ENCODE peak calls at places on chromosomes 11 and 22, in nine cellular contexts. L is BJ, I is pancreas, U is fibroblast of lung, N is adrenal gland, C is astrocyte of the spinal cord, S is Peyer's patch, R is MM.1S, X is IMR-90. T is an unnamed sample.

GRCh38 chr11:61268588-61269250 is 26.4 kb downstream of the VWCE start:
- DNase-seq in U (no peak), S (no peak), I (no peak), L (no peak), R (no peak), N (no peak), X (no peak), C (no peak), T (no peak)

GRCh38 chr11:36105743-36106581 is 162.1 kb downstream of the LDLRAD3 start:
- DNase-seq in C (no peak), S (no peak), R (no peak), N (no peak), U (no peak), I (no peak), L (no peak), X (no peak), T (no peak)

GRCh38 chr22:19407649-19408606 is 23.6 kb downstream of the HIRA start:
- DNase-seq in C (no peak), L (no peak), R (no peak), X (peak; percentile 29), U (no peak), N (peak; percentile 82), S (no peak), I (peak; percentile 55), T (no peak)

GRCh38 chr11:37712246-37712645 is 1114.2 kb upstream of the RAG2 start:
- DNase-seq in S (no peak), U (peak; percentile 6), C (peak; percentile 25), R (peak; percentile 24), L (no peak), N (no peak), X (peak; percentile 6), I (no peak), T (no peak)

GRCh38 chr11:12213920-12214319 is 103.5 kb downstream of the MICAL2 start:
- DNase-seq in C (no peak), N (no peak), S (no peak), U (peak; percentile 68), I (no peak), L (peak; percentile 46), R (no peak), X (peak; percentile 86), T (no peak)

GRCh38 chr11:11253995-11254394 is 99.1 kb downstream of the CSNK2A3 start:
- DNase-seq in C (no peak), U (no peak), L (no peak), S (no peak), I (no peak), R (no peak), X (no peak), N (no peak), T (no peak)

GRCh38 chr11:76605338-76606074 is 65.0 kb downstream of the LRRC32 start:
- DNase-seq in N (peak; percentile 47), R (no peak), X (no peak), I (no peak), U (no peak), L (no peak), S (peak; percentile 64), C (no peak), T (no peak)

GRCh38 chr11:108880510-108880909 is 215.6 kb downstream of the DDX10 start:
- DNase-seq in L (no peak), I (no peak), U (no peak), S (no peak), X (peak; percentile 31), R (no peak), N (no peak), C (no peak), T (no peak)

GRCh38 chr11:60840711-60841430 is 1.0 kb upstream of the CCDC86 start:
- DNase-seq in N (peak; percentile 69), S (peak; percentile 55), U (peak; percentile 94), I (no peak), L (peak; percentile 72), X (peak; percentile 94), C (peak; percentile 99), R (peak; percentile 78), T (no peak)

GRCh38 chr11:29159552-29160465 is 857.0 kb downstream of the KCNA4 start:
- DNase-seq in N (peak; percentile 61), S (peak; percentile 47), U (peak; percentile 64), X (peak; percentile 90), L (no peak), C (peak; percentile 85), R (peak; percentile 60), I (peak; percentile 9), T (peak; percentile 34)

GRCh38 chr11:69361048-69361447 is 67.1 kb downstream of the MYEOV start:
- DNase-seq in C (no peak), X (no peak), S (no peak), L (no peak), R (no peak), I (no peak), U (no peak), N (peak; percentile 31), T (no peak)

GRCh38 chr22:37328017-37328416 is 45.7 kb downstream of the CYTH4 start:
- DNase-seq in C (peak; percentile 79), N (no peak), U (peak; percentile 47), I (no peak), S (no peak), L (peak; percentile 83), R (no peak), X (peak; percentile 93), T (no peak)

GRCh38 chr11:89416961-89417360 is 74.2 kb downstream of the NOX4 start:
- DNase-seq in U (no peak), C (no peak), S (no peak), N (no peak), R (no peak), X (no peak), I (no peak), L (no peak), T (no peak)

GRCh38 chr11:1753426-1754305 is 3.3 kb upstream of the IFITM10 start:
- DNase-seq in S (no peak), L (no peak), C (no peak), X (no peak), N (no peak), I (no peak), U (no peak), R (no peak), T (no peak)

GRCh38 chr22:28799834-28800307 is 498 bp downstream of the XBP1 start:
- DNase-seq in X (peak; percentile 54), R (peak; percentile 33), N (peak; percentile 86), U (peak; percentile 65), I (peak; percentile 51), C (peak; percentile 63), L (peak; percentile 1), S (peak; percentile 77), T (peak; percentile 13)

DNA sequence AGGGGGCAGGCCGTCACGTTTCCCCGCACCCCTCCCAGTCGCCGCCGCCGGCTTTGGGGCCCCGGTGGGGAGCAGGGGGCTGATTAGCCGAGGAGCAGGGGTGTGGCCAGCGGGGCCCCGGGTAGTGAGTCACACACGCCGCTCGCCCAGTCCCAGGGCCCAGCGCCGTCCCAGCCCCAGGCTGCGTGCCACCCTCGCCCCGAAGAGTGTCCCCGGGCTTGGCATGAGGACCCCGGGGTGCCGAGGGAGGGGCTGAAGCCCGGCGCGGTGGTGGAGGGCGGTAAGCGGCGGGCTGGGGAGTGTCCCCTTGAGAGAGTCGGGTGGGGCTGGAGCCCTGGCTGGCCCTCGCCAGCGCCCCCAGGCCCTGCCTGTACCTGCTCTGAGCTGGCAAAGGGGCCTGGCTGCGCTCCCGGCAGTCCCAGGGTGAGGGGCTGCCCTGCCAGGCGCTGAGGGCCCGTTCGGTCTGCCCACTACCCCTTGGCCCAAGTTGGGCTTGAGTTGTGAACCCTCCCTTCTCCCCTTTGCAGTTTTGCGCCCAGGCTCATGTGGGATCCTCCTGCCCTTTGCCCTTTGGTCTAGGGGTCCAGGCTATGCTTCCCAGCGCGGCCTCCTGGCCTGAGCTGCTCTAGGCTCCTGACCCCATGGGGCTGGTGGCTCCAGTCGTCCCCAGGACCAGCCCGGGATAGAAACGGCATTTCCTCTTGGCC is 34.6 kb downstream of the PRDM11 start:
- DNase-seq in I (peak; percentile 71), L (no peak), R (no peak), X (peak; percentile 41), U (peak; percentile 65), C (peak; percentile 35), N (peak; percentile 81), S (peak; percentile 78), T (peak; percentile 38)
- TF ChIP-seq CTCF in I (no peak), L (peak; percentile 4), R (no peak), X (no peak), U (no peak), C (no peak), N (no peak), S (no peak), T (peak; percentile 11)

GRCh38 chr11:130465259-130465658 is 16.8 kb downstream of the ADAMTS15 start:
- DNase-seq in N (no peak), L (no peak), U (no peak), X (peak; percentile 27), R (no peak), I (no peak), S (no peak), C (peak; percentile 74), T (no peak)
- H3K4me3 ChIP-seq in N (no peak overlapping the region), L (no peak overlapping the region), U (no peak overlapping the region), X (no peak overlapping the region), R (no peak overlapping the region), I (no peak overlapping the region), S (no peak overlapping the region), C (no peak overlapping the region), T (no peak overlapping the region)

DNA sequence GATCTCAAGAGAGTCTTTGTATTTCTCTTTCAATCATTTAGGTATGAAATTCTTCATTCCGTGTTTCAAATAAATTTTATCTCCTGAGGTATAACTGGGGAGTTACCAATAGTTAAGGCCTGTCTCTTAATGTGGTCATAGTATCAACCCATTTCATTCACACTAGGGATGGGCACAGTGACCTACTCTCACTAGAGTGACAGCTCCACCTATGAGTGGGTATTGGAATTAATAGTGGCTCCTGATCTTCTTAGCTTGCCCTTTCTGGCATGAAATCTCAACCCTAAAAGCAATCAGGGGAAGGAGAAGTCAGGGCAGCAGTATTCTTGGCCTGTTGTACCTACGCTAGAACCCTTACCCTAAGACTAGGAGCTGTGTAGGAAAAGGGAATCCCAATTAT is 507.7 kb downstream of the FAM181B start:
- DNase-seq in S (no peak), L (no peak), C (no peak), U (no peak), X (no peak), I (no peak), R (peak; percentile 9), N (no peak), T (no peak)
- TF ChIP-seq CTCF in S (no peak), L (no peak), C (no peak), U (no peak), X (no peak), I (no peak), R (peak; percentile 42), N (no peak), T (no peak)

GRCh38 chr11:3170756-3171670 is 5.9 kb upstream of the OSBPL5 start:
- DNase-seq in N (no peak), X (no peak), L (no peak), C (no peak), S (no peak), U (no peak), I (no peak), R (no peak), T (no peak)

GRCh38 chr11:3169952-3170755 is 5.0 kb upstream of the OSBPL5 start:
- DNase-seq in I (no peak), N (no peak), S (no peak), X (peak; percentile 61), L (no peak), R (no peak), C (no peak), U (no peak), T (no peak)

GRCh38 chr11:3171931-3172560 is 6.9 kb upstream of the OSBPL5 start:
- DNase-seq in X (no peak), I (no peak), U (no peak), S (no peak), C (no peak), N (no peak), R (no peak), L (no peak), T (no peak)

GRCh38 chr11:3167143-3168119 is 2.3 kb upstream of the OSBPL5 start:
- DNase-seq in U (no peak), I (no peak), N (no peak), L (no peak), R (no peak), S (no peak), X (no peak), C (no peak), T (no peak)

GRCh38 chr11:3169235-3169951 is 4.3 kb upstream of the OSBPL5 start:
- DNase-seq in X (peak; percentile 73), C (peak; percentile 82), R (no peak), L (no peak), N (peak; percentile 73), U (peak; percentile 66), I (peak; percentile 39), S (no peak), T (no peak)
- H3K4me3 ChIP-seq in X (peak overlapping the region; percentile 48), C (peak overlapping the region; percentile 34), R (peak overlapping the region; percentile 23), L (peak overlapping the region; percentile 41), N (no peak overlapping the region), U (peak overlapping the region; percentile 57), I (peak overlapping the region; percentile 10), S (no peak overlapping the region), T (peak overlapping the region; percentile 3)